ENCODE peak calls at places on chromosomes 12 and 14, in eight cellular contexts. L, J, O, I, Z, W, Y and P are unnamed samples.

GRCh38 chr14:102362545-102363181 is at the start of the genes CINP and TECPR2:
- DNase-seq in L (peak; percentile 84), J (peak; percentile 99), O (peak; percentile 97), I (peak; percentile 99), Z (peak; percentile 99), W (peak; percentile 98), Y (peak; percentile 90), P (peak; percentile 97)

GRCh38 chr14:92615451-92615850 is 101.9 kb downstream of the RIN3 start:
- DNase-seq in L (no peak), J (no peak), O (peak; percentile 44), I (no peak), Z (peak; percentile 50), W (no peak), Y (no peak), P (peak; percentile 26)

GRCh38 chr14:64095620-64096019 is 198.6 kb downstream of the ESR2 start:
- DNase-seq in L (no peak), J (no peak), O (no peak), I (no peak), Z (no peak), W (no peak), Y (no peak), P (no peak)

GRCh38 chr12:6647083-6647604 is at the start of gene ACRBP:
- DNase-seq in L (no peak), J (peak; percentile 83), O (no peak), I (peak; percentile 90), Z (peak; percentile 84), W (peak; percentile 53), Y (no peak), P (no peak)

GRCh38 chr14:84152452-84152851 is 1377.5 kb upstream of the FLRT2 start:
- DNase-seq in L (no peak), J (no peak), O (no peak), I (no peak), Z (no peak), W (no peak), Y (no peak), P (no peak)

GRCh38 chr12:65631621-65632111 is 192.6 kb upstream of the HMGA2 start:
- DNase-seq in L (peak; percentile 97), J (no peak), O (peak; percentile 100), I (no peak), Z (no peak), W (no peak), Y (no peak), P (peak; percentile 81)

GRCh38 chr14:35915185-35915584 is 89.0 kb downstream of the BRMS1L start:
- DNase-seq in L (no peak), J (no peak), O (no peak), I (no peak), Z (no peak), W (no peak), Y (no peak), P (no peak)

GRCh38 chr14:37591311-37591940 is 3.6 kb downstream of the FOXA1 start:
- DNase-seq in L (no peak), J (peak; percentile 65), O (no peak), I (no peak), Z (peak; percentile 71), W (peak; percentile 79), Y (no peak), P (no peak)

GRCh38 chr14:55271572-55272414 is 572 bp downstream of the FBXO34 start:
- DNase-seq in L (peak; percentile 67), J (peak; percentile 68), O (peak; percentile 57), I (peak; percentile 82), Z (peak; percentile 84), W (peak; percentile 71), Y (peak; percentile 89), P (peak; percentile 70)

GRCh38 chr14:64755661-64756265 is 51.5 kb downstream of the PLEKHG3 start:
- DNase-seq in L (no peak), J (no peak), O (peak; percentile 91), I (no peak), Z (peak; percentile 74), W (no peak), Y (no peak), P (peak; percentile 40)

GRCh38 chr12:50239355-50239891 is 43.9 kb downstream of the LIMA1 start:
- DNase-seq in L (no peak), J (no peak), O (no peak), I (no peak), Z (no peak), W (no peak), Y (no peak), P (no peak)

GRCh38 chr14:22184157-22185025 is 404.6 kb downstream of the DAD1 start:
- DNase-seq in L (no peak), J (no peak), O (no peak), I (no peak), Z (no peak), W (no peak), Y (no peak), P (no peak)

GRCh38 chr12:34289431-34290190 is 267.3 kb downstream of the ALG10 start:
- DNase-seq in L (no peak), J (no peak), O (no peak), I (peak; percentile 25), Z (no peak), W (no peak), Y (no peak), P (no peak)

GRCh38 chr12:78120866-78121590 is 290.3 kb downstream of the NAV3 start:
- DNase-seq in L (peak; percentile 33), J (no peak), O (peak; percentile 40), I (no peak), Z (no peak), W (no peak), Y (no peak), P (peak; percentile 42)

GRCh38 chr12:95922231-95922630 is 20.2 kb downstream of the CCDC38 start:
- DNase-seq in L (no peak), J (no peak), O (no peak), I (no peak), Z (no peak), W (no peak), Y (no peak), P (no peak)

GRCh38 chr14:37810094-37810801 is 214.8 kb downstream of the TTC6 start:
- DNase-seq in L (no peak), J (no peak), O (no peak), I (no peak), Z (no peak), W (peak; percentile 9), Y (no peak), P (no peak)

GRCh38 chr14:55448146-55448614 is 7.8 kb upstream of the TBPL2 start:
- DNase-seq in L (peak; percentile 100), J (peak; percentile 35), O (peak; percentile 95), I (no peak), Z (no peak), W (no peak), Y (peak; percentile 20), P (peak; percentile 23)

GRCh38 chr12:1530592-1531159 is 63.7 kb downstream of the FBXL14 start:
- DNase-seq in L (no peak), J (no peak), O (no peak), I (no peak), Z (no peak), W (no peak), Y (peak; percentile 39), P (no peak)

GRCh38 chr12:38538319-38538718 is 221.7 kb downstream of the ALG10B start:
- DNase-seq in L (no peak), J (no peak), O (no peak), I (no peak), Z (no peak), W (no peak), Y (no peak), P (no peak)

GRCh38 chr12:55675671-55676070 is 32.0 kb downstream of the ITGA7 start:
- DNase-seq in L (no peak), J (no peak), O (no peak), I (peak; percentile 20), Z (no peak), W (no peak), Y (no peak), P (no peak)

GRCh38 chr12:62210422-62210821 is 49.8 kb upstream of the USP15 start:
- DNase-seq in L (peak; percentile 37), J (peak; percentile 33), O (no peak), I (peak; percentile 52), Z (no peak), W (no peak), Y (peak; percentile 37), P (peak; percentile 52)

GRCh38 chr12:9364224-9365176 is 156.3 kb upstream of the PZP start:
- DNase-seq in L (no peak), J (no peak), O (no peak), I (no peak), Z (no peak), W (no peak), Y (no peak), P (peak; percentile 11)

GRCh38 chr12:52243774-52244614 is 11.0 kb downstream of the KRT7 start:
- DNase-seq in L (no peak), J (peak; percentile 85), O (peak; percentile 89), I (peak; percentile 88), Z (peak; percentile 63), W (peak; percentile 93), Y (no peak), P (peak; percentile 84)

GRCh38 chr12:3998397-3998796 is 125.2 kb upstream of the PARP11 start:
- DNase-seq in L (no peak), J (no peak), O (no peak), I (no peak), Z (no peak), W (no peak), Y (no peak), P (no peak)
- H3K27ac ChIP-seq in L (no peak overlapping the region), J (no peak overlapping the region), O (no peak overlapping the region), I (no peak overlapping the region), Z (no peak overlapping the region), W (no peak overlapping the region), Y (no peak overlapping the region), P (peak overlapping the region; percentile 62)

GRCh38 chr14:89206426-89206825 is 210.6 kb downstream of the FOXN3 start:
- DNase-seq in L (no peak), J (no peak), O (no peak), I (peak; percentile 82), Z (no peak), W (no peak), Y (no peak), P (no peak)
- H3K27ac ChIP-seq in L (no peak overlapping the region), J (no peak overlapping the region), O (no peak overlapping the region), I (no peak overlapping the region), Z (no peak overlapping the region), W (no peak overlapping the region), Y (no peak overlapping the region), P (no peak overlapping the region)

DNA sequence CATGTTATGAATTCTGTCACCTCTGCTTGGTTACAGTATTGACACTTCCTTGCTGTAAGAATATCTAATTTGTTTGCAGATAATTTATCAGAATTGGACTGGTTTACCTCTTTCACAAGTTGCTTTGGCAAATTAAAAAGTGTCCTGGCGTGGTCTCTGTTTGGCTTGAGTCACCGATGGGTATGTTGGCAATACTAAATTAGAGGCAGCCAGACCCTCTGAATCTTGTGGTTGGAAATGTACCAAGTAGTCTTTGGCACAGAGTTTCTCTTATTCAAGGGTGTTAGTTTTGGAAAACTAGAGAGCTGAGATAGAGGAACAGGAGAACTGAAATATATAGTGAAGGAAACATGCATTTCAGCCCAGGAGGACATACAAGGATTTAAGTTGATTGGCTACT is 521.1 kb upstream of the MGAT4C start:
- DNase-seq in L (no peak), J (no peak), O (no peak), I (no peak), Z (no peak), W (no peak), Y (no peak), P (no peak)
- H3K27ac ChIP-seq in L (no peak overlapping the region), J (no peak overlapping the region), O (no peak overlapping the region), I (no peak overlapping the region), Z (no peak overlapping the region), W (no peak overlapping the region), Y (no peak overlapping the region), P (no peak overlapping the region)

GRCh38 chr12:12468575-12468974 is 94.1 kb downstream of the DUSP16 start:
- DNase-seq in L (no peak), J (no peak), O (no peak), I (no peak), Z (no peak), W (no peak), Y (no peak), P (no peak)
- H3K27ac ChIP-seq in L (no peak overlapping the region), J (peak overlapping the region; percentile 31), O (no peak overlapping the region), I (no peak overlapping the region), Z (peak overlapping the region; percentile 63), W (no peak overlapping the region), Y (no peak overlapping the region), P (no peak overlapping the region)

GRCh38 chr12:53299454-53300180 is at the start of gene MYG1:
- DNase-seq in L (peak; percentile 80), J (peak; percentile 89), O (peak; percentile 84), I (peak; percentile 93), Z (peak; percentile 93), W (peak; percentile 75), Y (no peak), P (peak; percentile 91)
- H3K27ac ChIP-seq in L (peak within 1 kb of the TSS; percentile 90), J (peak within 1 kb of the TSS; percentile 75), O (peak within 1 kb of the TSS; percentile 87), I (peak within 1 kb of the TSS; percentile 77), Z (peak within 1 kb of the TSS; percentile 87), W (no peak within 1 kb of the TSS), Y (peak within 1 kb of the TSS; percentile 60), P (peak within 1 kb of the TSS; percentile 3)